ENCODE peak calls at places on chromosome 20, in six cellular contexts. One of them, this sample, is unnamed.

GRCh38 chr20:31663838-31664695 is 26.4 kb downstream of the COX4I2 start:
- DNase-seq in GM12892: no peak
- DNase-seq in endothelial cell of umbilical vein: no peak
- DNase-seq in A549: no peak
- DNase-seq in uterus: no peak
- DNase-seq in IMR-90: no peak
- DNase-seq in this sample: no peak

GRCh38 chr20:51368461-51369211 is 173.9 kb downstream of the NFATC2 start:
- DNase-seq in uterus: no peak
- DNase-seq in A549: no peak
- DNase-seq in endothelial cell of umbilical vein: no peak
- DNase-seq in GM12892: no peak
- DNase-seq in IMR-90: peak
- DNase-seq in this sample: no peak

GRCh38 chr20:41386502-41387427 is 20.1 kb upstream of the EMILIN3 start:
- DNase-seq in GM12892: no peak
- DNase-seq in A549: no peak
- DNase-seq in IMR-90: peak
- DNase-seq in uterus: no peak
- DNase-seq in endothelial cell of umbilical vein: no peak
- DNase-seq in this sample: no peak

GRCh38 chr20:1327241-1327653 is 1.7 kb downstream of the SDCBP2 start:
- DNase-seq in uterus: peak
- DNase-seq in GM12892: no peak
- DNase-seq in IMR-90: peak
- DNase-seq in A549: no peak
- DNase-seq in endothelial cell of umbilical vein: peak
- DNase-seq in this sample: peak

GRCh38 chr20:64224344-64225165 is 31.0 kb upstream of the PCMTD2 start:
- DNase-seq in uterus: no peak
- DNase-seq in endothelial cell of umbilical vein: peak
- DNase-seq in IMR-90: peak
- DNase-seq in GM12892: no peak
- DNase-seq in A549: no peak
- DNase-seq in this sample: no peak

GRCh38 chr20:8693709-8694108 is 375.2 kb upstream of the PLCB4 start:
- DNase-seq in endothelial cell of umbilical vein: no peak
- DNase-seq in A549: no peak
- DNase-seq in uterus: no peak
- DNase-seq in GM12892: no peak
- DNase-seq in IMR-90: peak
- DNase-seq in this sample: no peak

GRCh38 chr20:33031531-33031930 is at the start of gene BPIFB6:
- DNase-seq in endothelial cell of umbilical vein: no peak
- DNase-seq in IMR-90: no peak
- DNase-seq in uterus: no peak
- DNase-seq in GM12892: no peak
- DNase-seq in A549: no peak
- DNase-seq in this sample: no peak

GRCh38 chr20:3237958-3238615 is 903 bp downstream of the SLC4A11 start:
- DNase-seq in uterus: no peak
- DNase-seq in IMR-90: no peak
- DNase-seq in endothelial cell of umbilical vein: no peak
- DNase-seq in GM12892: no peak
- DNase-seq in A549: no peak
- DNase-seq in this sample: no peak

GRCh38 chr20:6053776-6054688 is at the start of gene LRRN4:
- DNase-seq in A549: no peak
- DNase-seq in GM12892: no peak
- DNase-seq in endothelial cell of umbilical vein: no peak
- DNase-seq in IMR-90: peak
- DNase-seq in uterus: no peak
- DNase-seq in this sample: no peak

GRCh38 chr20:31851240-31851955 is 6.0 kb upstream of the FOXS1 start:
- DNase-seq in uterus: no peak
- DNase-seq in GM12892: no peak
- DNase-seq in A549: no peak
- DNase-seq in endothelial cell of umbilical vein: no peak
- DNase-seq in IMR-90: no peak
- DNase-seq in this sample: no peak

GRCh38 chr20:31593221-31594001 is 11.7 kb upstream of the ID1 start:
- DNase-seq in uterus: no peak
- DNase-seq in IMR-90: peak
- DNase-seq in GM12892: no peak
- DNase-seq in endothelial cell of umbilical vein: peak
- DNase-seq in A549: peak
- DNase-seq in this sample: peak

GRCh38 chr20:34127787-34128186 is 15.7 kb upstream of the EIF2S2 start:
- DNase-seq in endothelial cell of umbilical vein: no peak
- DNase-seq in A549: no peak
- DNase-seq in uterus: no peak
- DNase-seq in IMR-90: no peak
- DNase-seq in GM12892: no peak
- DNase-seq in this sample: no peak

GRCh38 chr20:37179671-37180524 is 550 bp upstream of the MROH8 start:
- DNase-seq in IMR-90: peak
- DNase-seq in GM12892: no peak
- DNase-seq in uterus: no peak
- DNase-seq in A549: no peak
- DNase-seq in endothelial cell of umbilical vein: no peak
- DNase-seq in this sample: no peak

GRCh38 chr20:23441850-23442313 is 2.4 kb downstream of the CSTL1 start:
- DNase-seq in IMR-90: peak
- DNase-seq in A549: peak
- DNase-seq in uterus: peak
- DNase-seq in endothelial cell of umbilical vein: peak
- DNase-seq in GM12892: peak
- DNase-seq in this sample: peak

GRCh38 chr20:2706688-2707352 is 14.2 kb downstream of the EBF4 start:
- DNase-seq in A549: no peak
- DNase-seq in GM12892: no peak
- DNase-seq in uterus: no peak
- DNase-seq in IMR-90: no peak
- DNase-seq in endothelial cell of umbilical vein: no peak
- DNase-seq in this sample: no peak

DNA sequence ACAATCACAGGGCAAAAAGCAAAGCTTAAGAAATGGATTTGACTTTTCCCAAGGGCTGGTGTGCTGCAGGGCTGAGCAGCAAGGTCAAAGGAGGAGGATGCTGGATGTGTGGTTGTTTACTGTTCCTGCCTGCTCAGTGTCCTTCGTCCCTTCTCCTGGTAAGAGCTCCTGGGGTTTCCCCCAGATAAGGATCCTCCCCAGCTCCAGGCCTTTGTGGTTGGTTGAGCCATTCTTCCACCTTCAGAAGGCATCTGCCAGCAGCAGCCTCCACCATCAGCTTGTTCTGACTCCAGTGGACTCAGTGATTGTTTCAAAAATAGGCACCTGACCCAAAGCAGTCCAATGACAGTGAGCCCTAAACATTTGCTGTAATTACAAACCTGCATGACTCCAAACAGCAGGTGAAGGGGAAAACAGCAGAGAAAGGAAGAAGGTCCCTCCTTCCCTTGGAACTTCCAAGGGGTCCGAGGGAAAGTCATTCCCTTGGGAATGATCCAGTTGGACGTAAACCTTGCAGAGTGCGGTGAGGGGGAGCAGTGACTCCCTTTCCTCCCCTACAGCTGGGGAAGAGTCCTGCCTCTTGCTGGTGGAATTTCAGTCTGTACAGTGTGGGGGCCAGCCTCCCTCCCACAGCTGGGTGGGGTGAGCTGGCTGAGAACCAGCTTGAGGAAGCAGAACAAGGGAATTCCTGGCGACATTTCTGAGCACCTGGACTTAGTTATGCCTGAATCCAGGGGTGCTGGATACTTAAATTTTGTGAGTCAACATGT is 152.3 kb downstream of the ANKRD60 start:
- DNase-seq in A549: no peak
- DNase-seq in GM12892: no peak
- DNase-seq in endothelial cell of umbilical vein: no peak
- DNase-seq in IMR-90: no peak
- DNase-seq in uterus: no peak
- DNase-seq in this sample: peak
- TF ChIP-seq POLR2A in A549: no peak
- TF ChIP-seq POLR2A in GM12892: no peak
- TF ChIP-seq POLR2A in endothelial cell of umbilical vein: no peak
- TF ChIP-seq POLR2A in IMR-90: no peak
- TF ChIP-seq POLR2A in uterus: no peak
- TF ChIP-seq POLR2A in this sample: no peak

GRCh38 chr20:36082516-36082915 is 72.0 kb upstream of the EPB41L1 start:
- DNase-seq in IMR-90: no peak
- DNase-seq in GM12892: no peak
- DNase-seq in uterus: no peak
- DNase-seq in endothelial cell of umbilical vein: no peak
- DNase-seq in A549: no peak
- DNase-seq in this sample: no peak

GRCh38 chr20:36084897-36085617 is 69.5 kb upstream of the EPB41L1 start:
- DNase-seq in A549: peak
- DNase-seq in IMR-90: no peak
- DNase-seq in GM12892: no peak
- DNase-seq in uterus: no peak
- DNase-seq in endothelial cell of umbilical vein: no peak
- DNase-seq in this sample: no peak

GRCh38 chr20:36084356-36084755 is 70.2 kb upstream of the EPB41L1 start:
- DNase-seq in IMR-90: no peak
- DNase-seq in endothelial cell of umbilical vein: no peak
- DNase-seq in GM12892: no peak
- DNase-seq in uterus: no peak
- DNase-seq in A549: no peak
- DNase-seq in this sample: no peak

GRCh38 chr20:36086767-36087166 is 67.8 kb upstream of the EPB41L1 start:
- DNase-seq in IMR-90: no peak
- DNase-seq in A549: peak
- DNase-seq in uterus: no peak
- DNase-seq in endothelial cell of umbilical vein: no peak
- DNase-seq in GM12892: no peak
- DNase-seq in this sample: no peak

GRCh38 chr20:36085686-36086267 is 68.8 kb upstream of the EPB41L1 start:
- DNase-seq in GM12892: no peak
- DNase-seq in uterus: no peak
- DNase-seq in A549: peak
- DNase-seq in endothelial cell of umbilical vein: no peak
- DNase-seq in IMR-90: peak
- DNase-seq in this sample: no peak
- TF ChIP-seq POLR2A in GM12892: no peak
- TF ChIP-seq POLR2A in uterus: no peak
- TF ChIP-seq POLR2A in A549: no peak
- TF ChIP-seq POLR2A in endothelial cell of umbilical vein: no peak
- TF ChIP-seq POLR2A in IMR-90: no peak
- TF ChIP-seq POLR2A in this sample: no peak

GRCh38 chr20:62910777-62911497 is 15.4 kb downstream of the DIDO1 start:
- DNase-seq in GM12892: no peak
- DNase-seq in IMR-90: no peak
- DNase-seq in endothelial cell of umbilical vein: no peak
- DNase-seq in uterus: no peak
- DNase-seq in A549: no peak
- DNase-seq in this sample: no peak

GRCh38 chr20:62913043-62913630 is 13.2 kb downstream of the DIDO1 start:
- DNase-seq in endothelial cell of umbilical vein: no peak
- DNase-seq in uterus: no peak
- DNase-seq in GM12892: no peak
- DNase-seq in A549: no peak
- DNase-seq in IMR-90: no peak
- DNase-seq in this sample: no peak

GRCh38 chr20:62910217-62910766 is 16.0 kb downstream of the DIDO1 start:
- DNase-seq in IMR-90: no peak
- DNase-seq in GM12892: no peak
- DNase-seq in A549: no peak
- DNase-seq in uterus: no peak
- DNase-seq in endothelial cell of umbilical vein: no peak
- DNase-seq in this sample: no peak

GRCh38 chr20:62908971-62909791 is 17.1 kb downstream of the DIDO1 start:
- DNase-seq in uterus: no peak
- DNase-seq in IMR-90: no peak
- DNase-seq in GM12892: no peak
- DNase-seq in endothelial cell of umbilical vein: no peak
- DNase-seq in A549: no peak
- DNase-seq in this sample: no peak

DNA sequence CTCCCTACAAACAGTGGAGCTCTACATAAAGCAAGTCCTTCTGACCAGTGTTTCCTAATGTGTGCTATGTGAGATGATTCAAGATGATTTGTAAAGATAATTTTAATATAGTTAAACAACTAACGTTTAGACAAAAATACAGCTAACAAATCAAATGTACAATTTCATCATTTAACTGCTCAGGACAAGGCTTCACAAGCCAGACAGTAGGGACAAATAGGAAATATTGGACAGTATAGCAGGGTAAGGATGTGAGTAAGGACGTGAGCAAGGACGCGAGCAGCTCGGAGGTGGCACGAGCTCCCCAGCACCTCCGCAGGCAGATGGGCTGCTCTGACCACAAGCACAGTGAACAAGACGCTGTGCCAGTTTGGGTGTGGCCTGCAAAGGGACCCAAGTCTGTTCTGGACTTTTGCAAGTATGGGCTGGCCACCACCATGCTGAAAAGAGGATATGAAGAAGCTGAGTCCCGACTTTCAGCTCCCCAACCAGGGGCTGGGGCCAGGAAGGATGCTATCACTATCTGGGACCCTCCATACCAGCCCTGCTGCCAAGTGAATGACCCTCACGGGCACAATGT is 14.5 kb downstream of the DIDO1 start:
- DNase-seq in endothelial cell of umbilical vein: no peak
- DNase-seq in A549: no peak
- DNase-seq in uterus: no peak
- DNase-seq in GM12892: no peak
- DNase-seq in IMR-90: no peak
- DNase-seq in this sample: no peak
- TF ChIP-seq POLR2A in endothelial cell of umbilical vein: no peak
- TF ChIP-seq POLR2A in A549: no peak
- TF ChIP-seq POLR2A in uterus: no peak
- TF ChIP-seq POLR2A in GM12892: no peak
- TF ChIP-seq POLR2A in IMR-90: no peak
- TF ChIP-seq POLR2A in this sample: no peak

GRCh38 chr20:62143976-62144825 is 632 bp downstream of the SS18L1 start:
- DNase-seq in GM12892: peak
- DNase-seq in uterus: peak
- DNase-seq in A549: peak
- DNase-seq in IMR-90: peak
- DNase-seq in endothelial cell of umbilical vein: peak
- DNase-seq in this sample: peak
- TF ChIP-seq POLR2A in GM12892: no peak
- TF ChIP-seq POLR2A in uterus: peak
- TF ChIP-seq POLR2A in A549: no peak
- TF ChIP-seq POLR2A in IMR-90: no peak
- TF ChIP-seq POLR2A in endothelial cell of umbilical vein: no peak
- TF ChIP-seq POLR2A in this sample: no peak

GRCh38 chr20:62970307-62971210 is 18.1 kb downstream of the SLC17A9 start:
- DNase-seq in uterus: no peak
- DNase-seq in A549: no peak
- DNase-seq in IMR-90: no peak
- DNase-seq in endothelial cell of umbilical vein: no peak
- DNase-seq in GM12892: no peak
- DNase-seq in this sample: no peak
- TF ChIP-seq POLR2A in uterus: no peak
- TF ChIP-seq POLR2A in A549: no peak
- TF ChIP-seq POLR2A in IMR-90: no peak
- TF ChIP-seq POLR2A in endothelial cell of umbilical vein: no peak
- TF ChIP-seq POLR2A in GM12892: peak
- TF ChIP-seq POLR2A in this sample: no peak